ENCODE peak calls at places on chromosomes 13 and 19, in eight cellular contexts. W is RCC 7860; P is globus pallidus; T is T-helper 1 cell; B is stimulated activated CD4-positive, alpha-beta T cell treated with anti-CD3 and anti-CD28 coated beads, TNF-alpha, amount 100 ng/mL, for 4 hours; R is Karpas-422; M is WTC11; A is heart right ventricle. Q is an unnamed sample.

GRCh38 chr19:41195675-41196497 is 2.9 kb downstream of the CYP2S1 start:
- DNase-seq in W (no peak), P (no peak), T (no peak), B (no peak), R (no peak), M (no peak), A (no peak), Q (peak; percentile 17)

GRCh38 chr19:36136975-36137686 is 2.7 kb upstream of the CAPNS1 start:
- DNase-seq in W (peak; percentile 66), P (no peak), T (no peak), B (no peak), R (peak; percentile 37), M (no peak), A (peak; percentile 63), Q (peak; percentile 46)

GRCh38 chr19:17358395-17358794 is 18.7 kb downstream of the PLVAP start:
- DNase-seq in W (peak; percentile 57), P (no peak), T (no peak), B (no peak), R (no peak), M (no peak), A (no peak), Q (peak; percentile 29)

GRCh38 chr19:35257113-35257461 is 8.3 kb downstream of the LSR start:
- DNase-seq in W (no peak), P (no peak), T (no peak), B (no peak), R (no peak), M (peak; percentile 5), A (no peak), Q (peak; percentile 9)

GRCh38 chr13:52707375-52707774 is 32.2 kb downstream of the CNMD start:
- DNase-seq in W (no peak), P (no peak), T (no peak), B (no peak), R (no peak), M (no peak), A (no peak), Q (peak; percentile 39)

GRCh38 chr13:91245283-91245682 is 102.2 kb upstream of the MIR17HG start:
- DNase-seq in W (no peak), P (no peak), T (no peak), B (no peak), R (no peak), M (no peak), A (no peak), Q (no peak)

GRCh38 chr19:4748589-4748988 is 24.9 kb upstream of the DPP9 start:
- DNase-seq in W (no peak), P (no peak), T (no peak), B (no peak), R (no peak), M (no peak), A (no peak), Q (no peak)

GRCh38 chr19:38893341-38893771 is 6.1 kb downstream of the SIRT2 start:
- DNase-seq in W (no peak), P (no peak), T (no peak), B (no peak), R (no peak), M (no peak), A (no peak), Q (no peak)

GRCh38 chr13:28413999-28414398 is 80.9 kb downstream of the FLT1 start:
- DNase-seq in W (no peak), P (no peak), T (no peak), B (no peak), R (no peak), M (no peak), A (no peak), Q (no peak)